ENCODE peak calls at places on chromosomes 2 and 18, in four cellular contexts. F is mesenchymal stem cell, S is mesendoderm, G is H1. L is an unnamed sample.

GRCh38 chr2:131092409-131093065 is 723 bp downstream of the FAM168B start:
- DNase-seq in F (peak), S (no peak), G (no peak), L (no peak)

GRCh38 chr2:43707255-43707654 is 31.0 kb upstream of the C1GALT1C1L start:
- DNase-seq in F (peak), S (no peak), G (no peak), L (no peak)

GRCh38 chr2:57397550-57398360 is 648.9 kb upstream of the VRK2 start:
- DNase-seq in F (no peak), S (no peak), G (no peak), L (peak)

GRCh38 chr2:133760366-133760765 is 192.1 kb upstream of the NCKAP5 start:
- DNase-seq in F (peak), S (no peak), G (no peak), L (no peak)

GRCh38 chr2:168858146-168858545 is 32.1 kb downstream of the SPC25 start:
- DNase-seq in F (peak), S (no peak), G (no peak), L (no peak)

GRCh38 chr2:209114588-209114987 is 309.3 kb upstream of the MAP2 start:
- DNase-seq in F (no peak), S (no peak), G (no peak), L (no peak)

GRCh38 chr2:48135797-48136196 is 229.5 kb upstream of the FBXO11 start:
- DNase-seq in F (no peak), S (no peak), G (no peak), L (no peak)

GRCh38 chr18:3579701-3580100 is 129.7 kb downstream of the TGIF1 start:
- DNase-seq in F (peak), S (no peak), G (no peak), L (no peak)

GRCh38 chr18:32470713-32471633 is at the start of gene GAREM1:
- DNase-seq in F (peak), S (peak), G (peak), L (peak)

GRCh38 chr2:186426153-186427016 is 59.7 kb upstream of the ZC3H15 start:
- DNase-seq in F (no peak), S (no peak), G (no peak), L (no peak)

GRCh38 chr2:88540346-88540745 is 86.9 kb downstream of the EIF2AK3 start:
- DNase-seq in F (peak), S (no peak), G (no peak), L (no peak)

GRCh38 chr2:217880490-217880889 is 122.3 kb downstream of the TNS1 start:
- DNase-seq in F (no peak), S (peak), G (no peak), L (no peak)

GRCh38 chr2:206853880-206854279 is 85.4 kb upstream of the CPO start:
- DNase-seq in F (no peak), S (peak), G (no peak), L (no peak)

GRCh38 chr2:206160124-206160806 is 570 bp downstream of the EEF1B2 start:
- DNase-seq in F (no peak), S (no peak), G (no peak), L (no peak)

GRCh38 chr18:62018034-62018760 is 125.4 kb upstream of the RNF152 start:
- DNase-seq in F (peak), S (no peak), G (no peak), L (no peak)

GRCh38 chr2:238954841-238955521 is 107.1 kb downstream of the TWIST2 start:
- DNase-seq in F (no peak), S (no peak), G (no peak), L (peak)

GRCh38 chr18:21444465-21445023 is 156.0 kb downstream of the ESCO1 start:
- DNase-seq in F (peak), S (peak), G (no peak), L (peak)

GRCh38 chr2:64453710-64454315 is at the start of gene LGALSL:
- DNase-seq in F (peak), S (peak), G (peak), L (peak)

GRCh38 chr18:44245026-44245425 is 435.7 kb upstream of the SETBP1 start:
- DNase-seq in F (no peak), S (no peak), G (no peak), L (no peak)

GRCh38 chr2:172701250-172701649 is 34.4 kb upstream of the RAPGEF4 start:
- DNase-seq in F (peak), S (no peak), G (no peak), L (no peak)

GRCh38 chr2:27453968-27454367 is 11.8 kb downstream of the KRTCAP3 start:
- DNase-seq in F (no peak), S (no peak), G (no peak), L (peak)

GRCh38 chr2:61726456-61727209 is 127.2 kb downstream of the FAM161A start:
- DNase-seq in F (peak), S (no peak), G (no peak), L (no peak)

GRCh38 chr2:234044157-234044556 is 6.3 kb upstream of the SPP2 start:
- DNase-seq in F (peak), S (no peak), G (no peak), L (no peak)

GRCh38 chr2:1091895-1092585 is 141.4 kb downstream of the SNTG2 start:
- DNase-seq in F (no peak), S (peak), G (no peak), L (no peak)

GRCh38 chr2:16082276-16082675 is 141.9 kb downstream of the MYCN start:
- DNase-seq in F (no peak), S (no peak), G (no peak), L (no peak)

GRCh38 chr2:171513719-171514160 is 8.5 kb upstream of the CYBRD1 start:
- DNase-seq in F (no peak), S (peak), G (no peak), L (no peak)

GRCh38 chr18:34531110-34531509 is 179.0 kb upstream of the DTNA start:
- DNase-seq in F (no peak), S (no peak), G (no peak), L (no peak)

GRCh38 chr2:182587831-182588230 is 128.2 kb upstream of the DNAJC10 start:
- DNase-seq in F (peak), S (peak), G (no peak), L (no peak)

GRCh38 chr2:101678379-101678778 is 19.1 kb upstream of the MAP4K4 start:
- DNase-seq in F (no peak), S (no peak), G (no peak), L (no peak)

GRCh38 chr2:172095146-172095904 is 7.4 kb downstream of the DLX2 start:
- DNase-seq in F (peak), S (peak), G (peak), L (peak)

GRCh38 chr2:175025233-175025632 is 20.1 kb upstream of the CHN1 start:
- DNase-seq in F (no peak), S (no peak), G (no peak), L (no peak)

GRCh38 chr2:23286765-23287155 is 98.2 kb upstream of the KLHL29 start:
- DNase-seq in F (peak), S (peak), G (no peak), L (no peak)

GRCh38 chr2:43898134-43898957 is 59.6 kb downstream of the ABCG8 start:
- DNase-seq in F (peak), S (peak), G (no peak), L (no peak)

GRCh38 chr2:234257859-234258561 is 207.5 kb downstream of the SPP2 start:
- DNase-seq in F (peak), S (peak), G (peak), L (peak)

GRCh38 chr2:197198890-197199289 is 111.7 kb downstream of the ANKRD44 start:
- DNase-seq in F (no peak), S (no peak), G (no peak), L (no peak)

GRCh38 chr2:142920579-142920978 is 43.1 kb downstream of the KYNU start:
- DNase-seq in F (no peak), S (no peak), G (no peak), L (no peak)

GRCh38 chr2:127807678-127808353 is 3.2 kb downstream of the WDR33 start:
- DNase-seq in F (peak), S (peak), G (no peak), L (no peak)

GRCh38 chr2:127810637-127811396 is at the start of gene WDR33:
- DNase-seq in F (peak), S (peak), G (peak), L (peak)

GRCh38 chr2:127811397-127811860 is 458 bp upstream of the WDR33 start:
- DNase-seq in F (no peak), S (no peak), G (no peak), L (no peak)

GRCh38 chr2:127811922-127812321 is 951 bp upstream of the WDR33 start:
- DNase-seq in F (no peak), S (no peak), G (no peak), L (no peak)

GRCh38 chr2:127810156-127810636 is 775 bp downstream of the WDR33 start:
- DNase-seq in F (peak), S (peak), G (no peak), L (no peak)
- H3K4ac ChIP-seq in F (peak), S (no peak), G (no peak), L (no peak)

DNA sequence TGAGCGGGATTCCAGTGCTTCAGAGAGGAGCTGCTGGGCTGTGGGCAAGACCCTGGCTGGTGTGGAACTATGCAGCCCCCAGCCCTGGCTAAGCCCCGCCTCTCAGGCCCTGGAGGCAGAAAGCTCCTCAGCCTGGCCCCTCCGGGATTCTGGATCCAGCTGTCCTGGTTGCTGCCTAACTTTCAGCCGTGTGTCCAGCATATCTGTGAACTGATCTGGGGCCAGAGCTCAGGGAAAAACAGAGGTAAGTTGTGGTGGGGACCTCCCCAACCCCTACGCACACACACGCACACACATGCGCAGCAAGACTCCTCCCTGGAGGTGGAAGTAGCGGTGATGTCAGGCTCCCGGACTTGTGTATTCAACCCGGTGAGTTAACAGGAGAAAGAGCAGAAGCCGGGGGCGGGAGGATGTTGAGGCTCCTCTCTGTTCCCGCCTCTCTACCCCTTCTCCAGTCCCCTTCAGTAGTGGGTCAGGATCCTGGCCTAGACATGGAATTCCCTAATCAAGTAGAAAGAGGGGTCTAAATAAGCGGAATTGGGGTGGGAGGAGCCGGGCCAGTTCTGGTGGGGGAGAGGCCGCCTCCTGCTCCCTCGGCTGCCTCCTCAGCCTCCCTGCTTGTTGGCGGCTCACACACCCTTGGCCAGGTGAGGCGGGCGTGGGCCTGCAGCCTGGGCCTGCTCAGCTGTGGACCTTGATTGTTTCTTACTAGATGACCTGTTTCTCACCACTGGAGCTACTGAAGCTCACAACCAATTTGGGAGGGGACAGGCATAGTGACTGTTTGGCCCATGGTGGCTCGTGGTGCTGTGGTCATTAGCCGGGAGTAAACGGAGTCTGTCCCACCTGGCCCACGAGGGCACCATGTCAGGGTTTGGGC is 33.4 kb downstream of the SIX2 start:
- DNase-seq in F (no peak), S (peak), G (no peak), L (peak)
- H4K8ac ChIP-seq in F (no peak), S (no peak), G (no peak), L (no peak)

DNA sequence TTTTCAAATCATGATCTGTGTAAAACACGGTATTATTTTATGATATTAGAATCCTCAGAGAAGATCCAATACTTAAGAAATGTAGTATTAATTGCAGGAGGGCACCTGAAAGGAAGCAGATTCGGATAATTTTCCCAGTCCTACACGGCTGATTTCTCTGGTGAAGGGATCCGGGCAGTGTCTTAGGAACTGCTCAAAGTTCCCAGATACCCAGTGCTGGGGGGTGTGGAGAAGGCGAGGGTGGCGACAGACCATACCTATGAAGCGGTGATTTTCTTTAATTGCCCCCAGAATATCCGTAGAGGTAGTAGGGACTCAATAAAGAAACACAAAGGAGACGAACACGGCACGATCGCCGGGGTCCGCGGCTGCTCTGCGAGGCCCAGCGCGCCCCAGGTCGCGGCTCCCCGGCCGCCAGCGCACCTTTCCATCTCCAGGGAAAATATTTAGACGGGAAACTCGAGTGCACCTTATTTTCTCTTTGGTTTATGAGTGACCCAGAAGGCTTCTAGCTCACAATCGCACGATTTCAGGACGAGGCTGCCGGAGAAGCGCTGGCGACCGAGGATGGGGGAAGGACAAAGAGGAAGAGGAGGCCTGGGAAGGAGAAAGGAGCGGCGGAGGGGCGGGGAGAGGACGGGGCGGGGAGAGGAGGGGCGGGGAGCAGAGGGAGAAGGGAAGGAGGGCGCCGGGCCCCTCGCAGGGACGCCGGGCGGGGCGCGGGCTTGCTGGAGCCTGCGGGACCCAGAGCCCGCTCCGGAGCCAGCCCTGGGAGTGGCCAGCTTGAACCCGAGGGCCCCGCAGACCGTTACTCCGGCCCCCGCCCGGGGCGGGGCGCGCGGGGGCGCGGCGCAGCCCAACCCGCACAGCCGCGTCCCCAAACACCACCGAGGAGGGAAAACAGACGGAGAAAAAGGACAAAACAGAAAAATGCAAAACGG is 1.2 kb upstream of the SOX11 start:
- DNase-seq in F (peak), S (peak), G (peak), L (peak)
- H2BK5ac ChIP-seq in F (peak), S (peak), G (peak), L (no peak)

GRCh38 chr2:71880287-71880686 is 267.4 kb downstream of the CYP26B1 start:
- DNase-seq in F (no peak), S (no peak), G (no peak), L (no peak)
- H3K4ac ChIP-seq in F (peak), S (no peak), G (no peak), L (no peak)

GRCh38 chr2:235940330-235940729 is 227.9 kb downstream of the GBX2 start:
- DNase-seq in F (peak), S (peak), G (no peak), L (no peak)

GRCh38 chr2:235937936-235938335 is 230.2 kb downstream of the GBX2 start:
- DNase-seq in F (no peak), S (no peak), G (no peak), L (no peak)

GRCh38 chr2:235938611-235939010 is 229.6 kb downstream of the GBX2 start:
- DNase-seq in F (no peak), S (no peak), G (no peak), L (no peak)

GRCh38 chr2:235937526-235937925 is 230.7 kb downstream of the GBX2 start:
- DNase-seq in F (no peak), S (no peak), G (no peak), L (no peak)

GRCh38 chr2:235939471-235939870 is 228.7 kb downstream of the GBX2 start:
- DNase-seq in F (peak), S (no peak), G (no peak), L (no peak)
- H4K8ac ChIP-seq in F (no peak), S (no peak), G (no peak), L (no peak)

GRCh38 chr2:105254520-105255210 is 13.1 kb downstream of the GPR45 start:
- DNase-seq in F (no peak), S (no peak), G (no peak), L (no peak)

GRCh38 chr2:105249181-105249580 is 7.6 kb downstream of the GPR45 start:
- DNase-seq in F (no peak), S (no peak), G (no peak), L (no peak)

GRCh38 chr2:105248316-105249070 is 7.0 kb downstream of the GPR45 start:
- DNase-seq in F (no peak), S (no peak), G (no peak), L (no peak)

GRCh38 chr2:105252271-105252670 is 10.7 kb downstream of the GPR45 start:
- DNase-seq in F (no peak), S (no peak), G (no peak), L (no peak)

DNA sequence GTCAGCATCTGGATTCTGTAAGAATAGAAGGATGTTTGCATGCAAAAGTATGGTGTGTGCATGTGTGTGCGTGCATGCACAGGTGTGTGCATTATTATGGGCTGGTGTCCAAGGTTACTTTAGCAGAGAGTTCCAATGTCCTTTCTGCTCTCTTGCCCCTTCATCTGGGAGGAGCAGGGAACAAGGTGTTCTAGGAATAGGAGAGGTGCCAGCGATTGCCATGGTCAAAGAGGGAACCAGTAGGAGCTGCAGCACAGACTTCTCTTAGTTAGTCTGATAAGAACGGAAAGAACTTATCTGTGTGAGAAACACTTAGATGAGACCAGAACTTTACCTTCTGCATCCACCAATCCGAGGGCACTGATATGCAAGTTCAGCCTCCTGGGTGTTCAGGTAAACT is 8.3 kb downstream of the GPR45 start:
- DNase-seq in F (no peak), S (no peak), G (no peak), L (no peak)
- H2BK5ac ChIP-seq in F (peak), S (no peak), G (no peak), L (no peak)

GRCh38 chr2:223563462-223563861 is 38.7 kb downstream of the SCG2 start:
- DNase-seq in F (peak), S (peak), G (no peak), L (no peak)
- H3K4ac ChIP-seq in F (peak), S (no peak), G (no peak), L (no peak)

GRCh38 chr18:9706081-9706935 is 1.8 kb upstream of the RAB31 start:
- DNase-seq in F (peak), S (peak), G (no peak), L (no peak)
- H4K8ac ChIP-seq in F (peak), S (no peak), G (no peak), L (no peak)

DNA sequence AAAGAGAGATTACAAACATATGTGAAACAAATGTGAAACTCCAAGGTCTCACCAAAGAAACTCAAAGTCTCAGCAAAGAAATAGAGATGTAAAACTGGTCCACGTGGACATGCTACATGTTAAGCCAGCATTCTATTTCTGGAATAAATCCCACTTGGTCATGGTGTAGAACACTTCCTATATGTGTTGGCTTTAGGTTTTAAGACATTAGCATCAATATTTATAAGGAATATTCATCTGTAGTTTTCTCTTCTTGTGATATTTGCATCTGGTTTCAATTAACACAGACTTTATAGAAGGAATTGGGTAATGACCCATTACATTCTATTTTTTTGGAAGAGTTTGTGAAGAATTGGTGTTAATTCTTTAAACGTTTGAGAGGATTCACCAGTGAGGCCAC is 133.1 kb downstream of the COPS8 start:
- DNase-seq in F (no peak), S (no peak), G (no peak), L (no peak)
- H2BK5ac ChIP-seq in F (no peak), S (no peak), G (no peak), L (no peak)

GRCh38 chr2:38691994-38692393 is 26.1 kb downstream of the GALM start:
- DNase-seq in F (no peak), S (no peak), G (no peak), L (no peak)
- H3K4ac ChIP-seq in F (no peak), S (no peak), G (no peak), L (no peak)

L was measured in H9.